ENCODE peak calls at places on chromosomes 6 and 20, in ten cellular contexts. W is EL, R is AG08395, Z is HL-60, E is dermis blood vessel endothelial cell, L is SK-MEL-5, J is GM03348, D is activated T-cell treated with anti-CD3 and anti-CD28 coated beads for 1 hour, A is Calu3, S is astrocyte of the spinal cord. M is an unnamed sample.

GRCh38 chr6:148760568-148761531 is 14.0 kb downstream of the UST start:
- DNase-seq in W (peak; percentile 86), R (peak; percentile 83), Z (peak; percentile 34), E (no peak), L (peak; percentile 38), J (peak; percentile 82), D (peak; percentile 18), A (no peak), S (peak; percentile 94), M (peak; percentile 58)

GRCh38 chr20:51385941-51386530 is 156.5 kb downstream of the NFATC2 start:
- DNase-seq in W (peak; percentile 50), R (peak; percentile 65), Z (peak; percentile 34), E (peak; percentile 80), L (peak; percentile 82), J (peak; percentile 67), D (no peak), A (peak; percentile 51), S (peak; percentile 53), M (peak; percentile 60)

GRCh38 chr20:44010162-44010704 is 95.6 kb downstream of the TOX2 start:
- DNase-seq in W (no peak), R (no peak), Z (no peak), E (no peak), L (no peak), J (no peak), D (no peak), A (no peak), S (no peak), M (no peak)

GRCh38 chr20:61577065-61577464 is 325.0 kb downstream of the CDH4 start:
- DNase-seq in W (no peak), R (no peak), Z (no peak), E (no peak), L (no peak), J (no peak), D (no peak), A (no peak), S (no peak), M (no peak)

GRCh38 chr6:16043171-16044142 is 85.4 kb upstream of the MYLIP start:
- DNase-seq in W (no peak), R (no peak), Z (no peak), E (peak; percentile 9), L (peak; percentile 100), J (no peak), D (no peak), A (no peak), S (no peak), M (peak; percentile 18)

GRCh38 chr20:14512856-14513255 is 175.4 kb upstream of the FLRT3 start:
- DNase-seq in W (no peak), R (no peak), Z (no peak), E (no peak), L (no peak), J (no peak), D (no peak), A (no peak), S (no peak), M (no peak)

GRCh38 chr6:132227937-132228336 is 173.3 kb downstream of the MOXD1 start:
- DNase-seq in W (peak; percentile 39), R (no peak), Z (no peak), E (no peak), L (no peak), J (no peak), D (no peak), A (no peak), S (peak; percentile 74), M (peak; percentile 6)

GRCh38 chr6:12490376-12490903 is 200.3 kb downstream of the EDN1 start:
- DNase-seq in W (peak; percentile 18), R (no peak), Z (no peak), E (no peak), L (no peak), J (no peak), D (no peak), A (no peak), S (no peak), M (no peak)

GRCh38 chr6:40936810-40937209 is 102.2 kb downstream of the UNC5CL start:
- DNase-seq in W (peak; percentile 88), R (peak; percentile 68), Z (no peak), E (peak; percentile 41), L (no peak), J (peak; percentile 60), D (no peak), A (no peak), S (peak; percentile 58), M (peak; percentile 65)

GRCh38 chr6:72968704-72969103 is 256.6 kb downstream of the KHDC1L start:
- DNase-seq in W (peak; percentile 58), R (no peak), Z (no peak), E (no peak), L (no peak), J (no peak), D (no peak), A (no peak), S (peak; percentile 40), M (peak; percentile 23)

GRCh38 chr6:71544028-71544427 is 255.4 kb downstream of the OGFRL1 start:
- DNase-seq in W (peak; percentile 83), R (peak; percentile 62), Z (no peak), E (no peak), L (no peak), J (peak; percentile 56), D (no peak), A (no peak), S (peak; percentile 43), M (no peak)

GRCh38 chr20:2780948-2781347 is 19.5 kb downstream of the CPXM1 start:
- DNase-seq in W (no peak), R (no peak), Z (no peak), E (no peak), L (peak; percentile 31), J (no peak), D (no peak), A (no peak), S (no peak), M (no peak)

GRCh38 chr6:5094327-5094726 is 9.2 kb downstream of the PPP1R3G start:
- DNase-seq in W (peak; percentile 89), R (peak; percentile 93), Z (no peak), E (no peak), L (no peak), J (peak; percentile 87), D (no peak), A (no peak), S (peak; percentile 94), M (peak; percentile 86)

GRCh38 chr20:36645998-36646397 is at the start of gene SLA2:
- DNase-seq in W (no peak), R (no peak), Z (peak; percentile 91), E (peak; percentile 12), L (no peak), J (no peak), D (peak; percentile 55), A (no peak), S (no peak), M (no peak)

GRCh38 chr20:60764328-60764727 is 487.7 kb upstream of the CDH4 start:
- DNase-seq in W (no peak), R (no peak), Z (no peak), E (no peak), L (no peak), J (no peak), D (no peak), A (no peak), S (no peak), M (no peak)

GRCh38 chr20:56797023-56797422 is 167.9 kb downstream of the TFAP2C start:
- DNase-seq in W (no peak), R (no peak), Z (no peak), E (no peak), L (no peak), J (no peak), D (no peak), A (no peak), S (no peak), M (no peak)

GRCh38 chr6:66496659-66497058 is 789.6 kb upstream of the EYS start:
- DNase-seq in W (no peak), R (peak; percentile 5), Z (peak; percentile 4), E (no peak), L (peak; percentile 70), J (peak; percentile 28), D (no peak), A (no peak), S (peak; percentile 3), M (no peak)

GRCh38 chr6:46935687-46936086 is 13.9 kb upstream of the ADGRF5 start:
- DNase-seq in W (no peak), R (no peak), Z (no peak), E (peak; percentile 89), L (no peak), J (no peak), D (no peak), A (peak; percentile 76), S (no peak), M (no peak)

GRCh38 chr20:62455929-62456328 is 19.9 kb downstream of the GATA5 start:
- DNase-seq in W (no peak), R (no peak), Z (no peak), E (no peak), L (no peak), J (no peak), D (no peak), A (no peak), S (no peak), M (no peak)

GRCh38 chr6:32081168-32081624 is 27.9 kb downstream of the TNXB start:
- DNase-seq in W (peak; percentile 97), R (peak; percentile 97), Z (peak; percentile 35), E (peak; percentile 50), L (no peak), J (peak; percentile 97), D (no peak), A (no peak), S (peak; percentile 83), M (peak; percentile 94)

GRCh38 chr20:51424270-51425041 is 118.1 kb downstream of the NFATC2 start:
- DNase-seq in W (no peak), R (no peak), Z (no peak), E (no peak), L (no peak), J (no peak), D (no peak), A (no peak), S (no peak), M (no peak)

GRCh38 chr6:55180258-55180657 is 5.9 kb downstream of the HCRTR2 start:
- DNase-seq in W (no peak), R (no peak), Z (no peak), E (no peak), L (no peak), J (no peak), D (no peak), A (no peak), S (no peak), M (no peak)

GRCh38 chr20:8855315-8855714 is 213.6 kb upstream of the PLCB4 start:
- DNase-seq in W (peak; percentile 70), R (peak; percentile 60), Z (no peak), E (no peak), L (no peak), J (peak; percentile 60), D (no peak), A (no peak), S (peak; percentile 36), M (peak; percentile 53)

GRCh38 chr20:45268531-45268930 is 14.2 kb upstream of the SLPI start:
- DNase-seq in W (no peak), R (no peak), Z (no peak), E (no peak), L (no peak), J (no peak), D (no peak), A (no peak), S (no peak), M (no peak)

GRCh38 chr6:33599413-33599911 is 19.4 kb upstream of the BAK1 start:
- DNase-seq in W (peak; percentile 80), R (no peak), Z (no peak), E (no peak), L (no peak), J (no peak), D (no peak), A (no peak), S (no peak), M (peak; percentile 93)

GRCh38 chr6:157848693-157849092 is 25.6 kb downstream of the SNX9 start:
- DNase-seq in W (no peak), R (no peak), Z (no peak), E (no peak), L (no peak), J (no peak), D (no peak), A (no peak), S (no peak), M (no peak)

GRCh38 chr6:137025786-137026730 is 18.7 kb downstream of the IL20RA start:
- DNase-seq in W (no peak), R (no peak), Z (no peak), E (peak; percentile 50), L (no peak), J (no peak), D (no peak), A (peak; percentile 29), S (no peak), M (peak; percentile 10)

GRCh38 chr20:4591975-4592315 is 129.8 kb upstream of the PRND start:
- DNase-seq in W (no peak), R (no peak), Z (no peak), E (no peak), L (no peak), J (no peak), D (no peak), A (no peak), S (no peak), M (no peak)